ENCODE peak calls at places on chromosomes 12 and 14, in four cellular contexts. F is fibroblast of lung, W is small intestine, R is tibial nerve. V is an unnamed sample. For H3K4me1, the result is how much of the 10 kb centered on the place peaks cover.

GRCh38 chr14:90553298-90553920 is 156.6 kb downstream of the CALM1 start:
- DNase-seq in F (no peak), W (no peak), R (no peak), V (no peak)

GRCh38 chr12:30996255-30996654 is 69.7 kb downstream of the TSPAN11 start:
- DNase-seq in R (no peak), W (no peak), F (peak), V (no peak)

GRCh38 chr12:105235299-105235746 is 651 bp downstream of the APPL2 start:
- DNase-seq in W (peak), R (no peak), F (peak), V (no peak)

GRCh38 chr14:55715889-55716288 is 135.9 kb downstream of the KTN1 start:
- DNase-seq in F (peak), W (no peak), R (peak), V (no peak)

GRCh38 chr12:115452751-115453281 is 768.8 kb upstream of the TBX3 start:
- DNase-seq in F (no peak), W (peak), R (no peak), V (no peak)

GRCh38 chr14:22656945-22657711 is 13.0 kb upstream of the OR6J1 start:
- DNase-seq in F (peak), W (peak), R (no peak), V (no peak)

GRCh38 chr12:112328411-112329124 is 53.7 kb downstream of the HECTD4 start:
- DNase-seq in W (no peak), R (no peak), F (no peak), V (no peak)

GRCh38 chr14:53306926-53307325 is 153.8 kb upstream of the DDHD1 start:
- DNase-seq in W (no peak), R (no peak), F (peak), V (no peak)

GRCh38 chr14:22052795-22053194 is 379.2 kb upstream of the OR4E1 start:
- DNase-seq in F (no peak), R (no peak), W (no peak), V (no peak)

GRCh38 chr14:36522347-36522971 is 2.4 kb upstream of the NKX2-1 start:
- DNase-seq in F (no peak), R (no peak), W (no peak), V (no peak)

GRCh38 chr12:130668286-130669204 is 47.6 kb downstream of the RIMBP2 start:
- DNase-seq in W (no peak), F (no peak), R (no peak), V (no peak)

GRCh38 chr12:4791497-4791896 is 71.3 kb downstream of the GALNT8 start:
- DNase-seq in R (no peak), W (no peak), F (no peak), V (no peak)

GRCh38 chr14:90103808-90104207 is 42.0 kb downstream of the KCNK13 start:
- DNase-seq in W (no peak), R (no peak), F (no peak), V (no peak)

GRCh38 chr14:90060965-90061848 is 587 bp upstream of the KCNK13 start:
- DNase-seq in F (no peak), R (no peak), W (no peak), V (no peak)

GRCh38 chr12:102053062-102053349 is 8.8 kb downstream of the WASHC3 start:
- DNase-seq in W (no peak), F (no peak), R (no peak), V (no peak)

GRCh38 chr12:29343022-29343799 is 37.8 kb downstream of the ERGIC2 start:
- DNase-seq in W (no peak), F (peak), R (no peak), V (no peak)

GRCh38 chr12:130874696-130875095 is 2.8 kb downstream of the RAN start:
- DNase-seq in F (no peak), W (no peak), R (no peak), V (no peak)

GRCh38 chr12:117026921-117027250 is 72.3 kb downstream of the TESC start:
- DNase-seq in F (no peak), R (no peak), W (no peak), V (no peak)

GRCh38 chr12:57866308-57867019 is 19.9 kb upstream of the CTDSP2 start:
- DNase-seq in W (no peak), F (no peak), R (no peak), V (no peak)

GRCh38 chr12:70840966-70841365 is 79.6 kb downstream of the PTPRR start:
- DNase-seq in F (no peak), W (no peak), R (no peak), V (no peak)

GRCh38 chr12:132397152-132397933 is 68.0 kb upstream of the GALNT9 start:
- DNase-seq in R (no peak), F (no peak), W (no peak), V (no peak)

GRCh38 chr14:32565256-32565655 is 236.2 kb downstream of the AKAP6 start:
- DNase-seq in R (no peak), W (no peak), F (peak), V (no peak)

GRCh38 chr14:69619007-69619406 is 7.6 kb downstream of the SUSD6 start:
- DNase-seq in R (no peak), F (peak), W (no peak), V (no peak)

GRCh38 chr12:52441320-52441911 is 7.2 kb upstream of the KRT75 start:
- DNase-seq in R (no peak), F (peak), W (peak), V (no peak)

GRCh38 chr14:23381871-23382270 is 5.0 kb downstream of the CMTM5 start:
- DNase-seq in W (no peak), F (no peak), R (no peak), V (no peak)

GRCh38 chr12:66190519-66191406 is 1.7 kb downstream of the IRAK3 start:
- DNase-seq in W (no peak), F (peak), R (no peak), V (no peak)

GRCh38 chr12:48795550-48796455 is 6.9 kb upstream of the ADCY6 start:
- DNase-seq in W (peak), F (peak), R (peak), V (no peak)

GRCh38 chr12:53217049-53217929 is 10.2 kb upstream of the ITGB7 start:
- DNase-seq in F (no peak), W (peak), R (no peak), V (no peak)

GRCh38 chr12:131682511-131682895 is 28.4 kb upstream of the SFSWAP start:
- DNase-seq in W (no peak), F (no peak), R (no peak), V (no peak)

GRCh38 chr12:106135075-106135474 is 3.7 kb downstream of the NUAK1 start:
- DNase-seq in W (no peak), F (peak), R (no peak), V (no peak)

GRCh38 chr14:24876996-24877395 is 173.0 kb downstream of the STXBP6 start:
- DNase-seq in R (no peak), F (no peak), W (no peak), V (no peak)

GRCh38 chr12:46933947-46934346 is 108.2 kb upstream of the SLC38A4 start:
- DNase-seq in W (peak), F (peak), R (no peak), V (no peak)

GRCh38 chr12:95473440-95473946 is 459 bp upstream of the METAP2 start:
- DNase-seq in R (peak), W (peak), F (peak), V (no peak)

GRCh38 chr12:13103391-13104033 is at the start of gene GSG1:
- DNase-seq in R (no peak), F (no peak), W (no peak), V (no peak)

GRCh38 chr14:57375156-57375555 is 15.2 kb upstream of the NAA30 start:
- DNase-seq in W (no peak), R (no peak), F (no peak), V (no peak)

GRCh38 chr14:90548455-90548854 is 151.6 kb downstream of the CALM1 start:
- DNase-seq in F (no peak), R (no peak), W (no peak), V (no peak)

DNA sequence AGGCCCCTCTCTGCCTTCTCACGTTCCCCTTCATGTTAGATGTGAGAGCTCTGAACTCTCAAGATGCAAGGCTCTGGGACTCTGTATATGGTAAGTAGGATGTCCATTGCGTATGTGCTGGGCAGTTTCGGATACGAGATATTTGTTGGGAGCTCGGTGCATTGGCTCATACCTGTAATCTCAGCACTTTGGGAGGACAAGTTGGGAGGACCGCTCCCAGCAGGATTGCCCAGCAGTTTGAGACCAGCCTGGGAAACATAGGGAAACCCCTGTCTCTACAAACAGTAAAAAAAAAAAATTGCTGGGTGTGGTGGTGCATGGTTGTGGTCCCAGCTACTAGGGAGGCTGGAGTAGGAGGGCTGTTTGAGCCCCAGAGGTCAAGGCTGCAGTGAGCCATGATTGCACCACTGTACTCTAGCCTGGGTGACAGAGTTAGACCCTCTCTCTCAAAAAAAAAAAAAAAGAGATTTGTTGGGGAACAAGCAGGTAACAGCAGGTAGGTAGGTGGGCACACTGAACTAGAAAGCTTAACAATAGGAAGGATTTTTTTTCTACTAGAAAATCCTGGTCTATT is 3.4 kb downstream of the TMEM120B start:
- DNase-seq in R (no peak), F (no peak), W (no peak), V (no peak)
- H3K4me1 ChIP-seq in R (under half), F (under half), W (under half), V (under half)

DNA sequence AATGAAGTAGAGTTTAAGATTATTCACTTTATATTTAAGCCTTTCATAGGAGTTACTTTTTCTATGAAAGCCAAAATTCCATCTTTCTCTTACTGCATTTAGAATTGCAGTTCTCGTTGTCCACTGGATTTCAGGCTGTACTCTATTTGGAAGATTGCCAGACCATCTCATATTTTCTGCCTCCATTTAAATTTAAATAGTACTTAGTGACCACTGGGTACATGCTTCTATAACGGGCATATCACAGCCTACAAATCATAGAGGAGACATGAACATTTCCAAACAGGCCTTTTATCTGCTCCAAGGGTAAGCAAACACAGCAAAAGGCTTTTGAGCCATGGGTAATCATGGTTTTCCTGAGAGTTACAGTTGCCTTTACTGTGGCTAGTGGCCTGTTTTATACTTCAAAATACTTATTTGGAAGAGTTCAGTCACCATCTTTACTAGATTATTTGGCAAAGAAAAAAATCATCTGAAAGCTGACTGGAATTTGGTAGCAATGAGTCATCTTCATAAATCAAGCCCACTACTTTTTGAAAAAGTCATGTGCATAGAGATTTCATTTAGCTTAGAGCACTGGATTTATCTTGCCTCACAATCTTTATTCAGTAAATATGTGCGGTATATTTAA is 15.7 kb downstream of the ANO6 start:
- DNase-seq in F (peak), R (no peak), W (no peak), V (no peak)
- H3K4me1 ChIP-seq in F (under half), R (under half), W (under half), V (under half)

GRCh38 chr14:77002335-77002734 is 26.2 kb downstream of the IRF2BPL start:
- DNase-seq in F (no peak), W (no peak), R (no peak), V (no peak)

GRCh38 chr14:77005559-77005958 is 22.9 kb downstream of the IRF2BPL start:
- DNase-seq in F (no peak), R (no peak), W (no peak), V (no peak)

GRCh38 chr14:77002889-77003288 is 25.6 kb downstream of the IRF2BPL start:
- DNase-seq in F (no peak), W (no peak), R (no peak), V (no peak)

GRCh38 chr14:77004711-77005460 is 23.6 kb downstream of the IRF2BPL start:
- DNase-seq in R (no peak), W (no peak), F (no peak), V (no peak)

DNA sequence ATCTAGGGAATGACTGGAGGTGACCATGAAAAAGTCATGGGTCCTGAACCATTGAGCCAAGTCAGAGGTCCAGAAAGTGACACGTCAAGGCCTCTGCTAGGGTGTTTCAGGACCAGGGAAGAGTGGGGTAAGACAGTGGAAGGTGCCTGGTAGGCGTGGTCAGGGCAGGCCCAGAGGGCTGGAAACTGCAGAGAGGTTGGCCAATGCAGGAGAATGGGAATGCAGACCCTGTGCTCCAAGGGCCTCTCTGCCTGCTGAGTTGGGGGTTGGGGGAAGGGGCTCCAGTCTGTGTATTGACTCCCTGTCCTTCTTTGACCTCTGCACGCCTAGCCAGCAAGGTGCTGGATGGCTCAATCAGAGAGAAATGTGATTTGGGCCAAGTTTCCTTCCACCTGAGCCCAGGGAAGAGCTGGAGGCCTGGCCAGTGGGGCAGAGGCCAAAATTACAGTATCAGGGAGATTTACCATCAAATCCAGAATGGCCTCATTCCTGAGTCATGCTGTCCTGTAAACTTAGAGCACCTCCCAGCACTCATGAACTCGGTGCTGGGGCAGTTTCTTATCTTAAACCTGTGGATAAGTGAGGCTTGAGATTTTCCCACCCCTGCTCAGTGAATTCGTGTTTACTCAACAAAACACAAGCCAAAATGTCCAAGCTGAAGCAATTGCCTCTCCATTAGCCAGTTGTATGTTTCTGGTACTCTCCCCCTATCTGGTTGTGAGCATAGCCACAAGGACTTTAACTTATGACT is 24.4 kb downstream of the IRF2BPL start:
- DNase-seq in R (no peak), F (peak), W (peak), V (no peak)
- H3K4me1 ChIP-seq in R (under half), F (under half), W (under half), V (under half)

GRCh38 chr14:64220466-64220865 is 73.7 kb downstream of the ESR2 start:
- DNase-seq in R (no peak), F (no peak), W (no peak), V (no peak)
- H3K4me1 ChIP-seq in R (under half), F (under half), W (under half), V (under half)

DNA sequence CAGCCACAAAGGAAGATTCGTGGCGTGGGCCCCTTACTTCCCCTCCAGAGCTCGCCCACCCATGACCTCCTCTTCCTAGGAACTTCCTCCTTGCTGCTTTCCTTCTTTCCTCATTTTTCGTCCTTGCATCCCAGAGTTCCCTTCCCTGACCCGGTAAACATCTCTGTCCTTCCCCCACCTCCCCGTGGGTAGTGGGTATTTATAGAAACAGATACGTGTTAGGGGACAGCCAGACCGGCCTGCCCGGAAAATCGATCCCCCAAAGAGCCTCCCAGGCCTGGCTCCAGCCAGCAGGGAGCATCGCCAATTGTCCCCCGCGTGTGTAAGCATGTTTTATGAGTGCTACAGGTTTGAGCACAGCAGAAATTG is 1.6 kb downstream of the DYRK2 start:
- DNase-seq in R (peak), W (peak), F (no peak), V (no peak)
- H3K4me1 ChIP-seq in R (under half), W (under half), F (under half), V (under half)

DNA sequence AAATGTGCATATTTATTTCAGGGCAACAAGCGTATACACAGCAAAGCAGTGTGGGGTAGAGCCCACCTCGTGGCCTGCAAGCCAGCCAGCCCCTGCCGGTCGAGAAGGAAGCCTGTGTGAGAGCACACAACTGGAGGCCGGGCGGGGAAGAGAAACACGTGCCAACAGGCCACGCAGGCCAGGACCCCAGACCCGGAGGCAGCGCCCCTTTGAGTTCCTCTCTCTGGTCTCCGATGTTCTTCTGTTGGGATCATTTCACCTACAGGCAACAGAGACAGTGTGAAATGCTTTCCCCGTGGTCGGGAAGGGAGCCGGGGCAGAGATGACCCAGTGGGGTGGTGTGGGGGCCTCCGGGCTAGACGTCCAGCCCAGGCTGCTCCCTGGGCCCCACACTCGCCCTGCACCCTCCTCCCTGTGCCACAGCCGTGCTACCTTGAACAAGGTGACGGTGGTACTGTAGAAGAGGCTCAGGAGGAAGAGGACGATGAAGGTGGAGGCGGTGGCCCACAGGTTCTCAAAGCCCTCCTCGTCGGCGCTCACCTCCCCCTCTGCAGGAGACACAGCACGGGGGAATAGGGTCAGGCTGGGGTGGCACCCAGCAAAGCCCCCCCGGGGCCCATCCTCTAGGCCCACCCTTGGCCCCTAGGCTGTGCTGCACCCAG is 325.5 kb downstream of the TMEM121 start:
- DNase-seq in W (no peak), R (no peak), F (no peak), V (no peak)
- H3K4me1 ChIP-seq in W (under half), R (under half), F (under half), V (under half)

GRCh38 chr12:120361506-120362208 is 7.3 kb downstream of the MSI1 start:
- DNase-seq in F (peak), W (peak), R (no peak), V (no peak)
- H3K4me1 ChIP-seq in F (under half), W (under half), R (under half), V (under half)

GRCh38 chr12:94204647-94205247 is 56.4 kb downstream of the PLXNC1 start:
- DNase-seq in F (no peak), W (no peak), R (no peak), V (no peak)
- H3K4me1 ChIP-seq in F (under half), W (under half), R (under half), V (under half)

GRCh38 chr12:76078748-76079147 is 5.7 kb downstream of the NAP1L1 start:
- DNase-seq in R (no peak), F (no peak), W (no peak), V (no peak)
- H3K4me1 ChIP-seq in R (under half), F (under half), W (under half), V (under half)

GRCh38 chr14:74977164-74977900 is 21.9 kb upstream of the PGF start:
- DNase-seq in F (no peak), R (no peak), W (no peak), V (no peak)
- H3K4me1 ChIP-seq in F (under half), R (under half), W (under half), V (half or more)

V was measured in esophagus squamous epithelium.